ENCODE peak calls at places on chromosome 3, in five cellular contexts. Z, T, X, M and N are unnamed samples. For H3K4me1 and H3K36me3, the result is how much of the 10 kb centered on the place peaks cover.

GRCh38 chr3:152620395-152620794 is 214.5 kb upstream of the P2RY1 start:
- DNase-seq in M (no peak), X (no peak), Z (no peak), T (no peak), N (no peak)

GRCh38 chr3:158845748-158846350 is 44.0 kb downstream of the MFSD1 start:
- DNase-seq in Z (no peak), X (no peak), T (peak), M (peak), N (peak)

GRCh38 chr3:172256101-172256687 is 192.1 kb downstream of the GHSR start:
- DNase-seq in T (peak), M (peak), Z (no peak), X (no peak), N (no peak)

GRCh38 chr3:155330356-155330755 is 36.9 kb upstream of the STRIT1 start:
- DNase-seq in T (no peak), M (no peak), Z (no peak), X (no peak), N (no peak)

GRCh38 chr3:52860424-52860768 is 25.6 kb upstream of the MUSTN1 start:
- DNase-seq in T (no peak), Z (no peak), M (no peak), X (no peak), N (no peak)

GRCh38 chr3:187616307-187616939 is 53.8 kb downstream of the SST start:
- DNase-seq in X (peak), Z (no peak), T (peak), M (peak), N (peak)

GRCh38 chr3:57017481-57017880 is 43.0 kb upstream of the SPATA12 start:
- DNase-seq in M (no peak), X (no peak), Z (no peak), T (peak), N (no peak)

GRCh38 chr3:98556164-98557130 is 24.7 kb downstream of the GPR15 start:
- DNase-seq in T (peak), M (no peak), Z (no peak), X (no peak), N (no peak)

GRCh38 chr3:23389089-23389488 is 186.0 kb downstream of the UBE2E2 start:
- DNase-seq in X (no peak), T (no peak), M (no peak), Z (no peak), N (no peak)

GRCh38 chr3:43477600-43477999 is 144.2 kb downstream of the ANO10 start:
- DNase-seq in M (no peak), T (no peak), X (peak), Z (no peak), N (no peak)

GRCh38 chr3:106624154-106624553 is 753.1 kb upstream of the CCDC54 start:
- DNase-seq in Z (no peak), T (no peak), X (no peak), M (no peak), N (no peak)

GRCh38 chr3:195155842-195156241 is 115.1 kb downstream of the XXYLT1 start:
- DNase-seq in Z (no peak), M (no peak), T (no peak), X (no peak), N (no peak)

GRCh38 chr3:103684956-103685355 is 1250.1 kb downstream of the ZPLD1 start:
- DNase-seq in Z (no peak), M (no peak), T (no peak), X (no peak), N (no peak)

GRCh38 chr3:99651561-99651960 is 13.2 kb downstream of the COL8A1 start:
- DNase-seq in M (peak), X (no peak), Z (no peak), T (peak), N (no peak)

GRCh38 chr3:2697589-2697988 is 412.6 kb downstream of the IL5RA start:
- DNase-seq in X (no peak), T (no peak), Z (no peak), M (no peak), N (no peak)

GRCh38 chr3:14876942-14877341 is 58.2 kb downstream of the FGD5 start:
- DNase-seq in Z (peak), X (peak), T (no peak), M (peak), N (no peak)

GRCh38 chr3:121552379-121552778 is 6.6 kb upstream of the POLQ start:
- DNase-seq in X (no peak), T (no peak), M (no peak), Z (no peak), N (no peak)

GRCh38 chr3:72313308-72313707 is 528.4 kb upstream of the PROK2 start:
- DNase-seq in Z (no peak), M (no peak), X (no peak), T (no peak), N (no peak)

GRCh38 chr3:196632033-196632751 is 7.3 kb upstream of the NRROS start:
- DNase-seq in Z (peak), T (peak), X (peak), M (peak), N (peak)

GRCh38 chr3:28667646-28668376 is 319.2 kb upstream of the AZI2 start:
- DNase-seq in M (peak), X (peak), T (peak), Z (no peak), N (peak)

GRCh38 chr3:196774845-196775422 is 35.3 kb downstream of the PAK2 start:
- DNase-seq in Z (no peak), X (no peak), M (no peak), T (no peak), N (no peak)

GRCh38 chr3:129022114-129022994 is 21.2 kb downstream of the EFCC1 start:
- DNase-seq in X (peak), Z (no peak), M (no peak), T (peak), N (no peak)

GRCh38 chr3:163622384-163622783 is 1455.9 kb downstream of the SI start:
- DNase-seq in X (no peak), T (peak), M (peak), Z (no peak), N (peak)

GRCh38 chr3:64836097-64836496 is 148.3 kb upstream of the ADAMTS9 start:
- DNase-seq in Z (no peak), M (no peak), T (no peak), X (no peak), N (no peak)

GRCh38 chr3:126858887-126859286 is 124.0 kb upstream of the PLXNA1 start:
- DNase-seq in T (peak), M (peak), Z (no peak), X (no peak), N (no peak)

GRCh38 chr3:50562866-50563265 is 4.7 kb downstream of the C3orf18 start:
- DNase-seq in T (no peak), Z (no peak), M (no peak), X (no peak), N (no peak)

GRCh38 chr3:74515451-74515850 is 99.0 kb downstream of the CNTN3 start:
- DNase-seq in X (no peak), T (no peak), Z (no peak), M (no peak), N (no peak)

GRCh38 chr3:122890077-122890484 is 95.2 kb downstream of the SLC49A4 start:
- DNase-seq in X (no peak), T (peak), Z (no peak), M (peak), N (peak)

GRCh38 chr3:165193392-165194268 is 2.6 kb downstream of the SLITRK3 start:
- DNase-seq in T (peak), Z (no peak), X (no peak), M (no peak), N (no peak)

GRCh38 chr3:69085543-69086132 is 901 bp downstream of the ARL6IP5 start:
- DNase-seq in T (peak), X (peak), Z (no peak), M (peak), N (peak)

GRCh38 chr3:39146611-39147373 is 6.6 kb downstream of the CSRNP1 start:
- DNase-seq in Z (peak), T (peak), X (peak), M (peak), N (no peak)

GRCh38 chr3:188165596-188165995 is 11.6 kb downstream of the LPP start:
- DNase-seq in T (no peak), X (no peak), Z (no peak), M (peak), N (no peak)

GRCh38 chr3:56682458-56683121 is 475 bp downstream of the TASOR start:
- DNase-seq in X (peak), T (peak), M (peak), Z (peak), N (peak)

GRCh38 chr3:122132949-122133540 is 50.4 kb upstream of the CASR start:
- DNase-seq in T (no peak), Z (no peak), M (no peak), X (no peak), N (no peak)

GRCh38 chr3:45123841-45124269 is 22.3 kb downstream of the CDCP1 start:
- DNase-seq in M (peak), T (peak), Z (no peak), X (no peak), N (no peak)

GRCh38 chr3:156643729-156644389 is 30.5 kb upstream of the TIPARP start:
- DNase-seq in M (peak), X (peak), Z (no peak), T (peak), N (no peak)

GRCh38 chr3:105424412-105425152 is 57.9 kb downstream of the ALCAM start:
- DNase-seq in Z (no peak), T (no peak), M (no peak), X (no peak), N (no peak)

GRCh38 chr3:79729096-79729495 is 38.7 kb downstream of the ROBO1 start:
- DNase-seq in X (no peak), T (no peak), M (peak), Z (no peak), N (no peak)

GRCh38 chr3:66133853-66134445 is 86.9 kb upstream of the SLC25A26 start:
- DNase-seq in Z (no peak), M (no peak), X (no peak), T (no peak), N (no peak)

GRCh38 chr3:66139415-66139814 is 81.4 kb upstream of the SLC25A26 start:
- DNase-seq in Z (no peak), X (no peak), T (no peak), M (no peak), N (no peak)

GRCh38 chr3:66133050-66133757 is 87.6 kb upstream of the SLC25A26 start:
- DNase-seq in X (no peak), Z (no peak), M (no peak), T (peak), N (no peak)

GRCh38 chr3:66138336-66139234 is 82.2 kb upstream of the SLC25A26 start:
- DNase-seq in X (no peak), M (peak), T (peak), Z (no peak), N (peak)

GRCh38 chr3:66136597-66136996 is 84.2 kb upstream of the SLC25A26 start:
- DNase-seq in T (no peak), Z (no peak), M (no peak), X (no peak), N (no peak)
- H3K4me1 ChIP-seq in T (under half), Z (under half), M (under half), X (under half), N (under half)

GRCh38 chr3:58463181-58463941 is 28.5 kb upstream of the KCTD6 start:
- DNase-seq in X (peak), T (peak), Z (peak), M (peak), N (peak)
- H3K4me3 ChIP-seq in X (peak), T (peak), Z (peak), M (no peak), N (no peak)

DNA sequence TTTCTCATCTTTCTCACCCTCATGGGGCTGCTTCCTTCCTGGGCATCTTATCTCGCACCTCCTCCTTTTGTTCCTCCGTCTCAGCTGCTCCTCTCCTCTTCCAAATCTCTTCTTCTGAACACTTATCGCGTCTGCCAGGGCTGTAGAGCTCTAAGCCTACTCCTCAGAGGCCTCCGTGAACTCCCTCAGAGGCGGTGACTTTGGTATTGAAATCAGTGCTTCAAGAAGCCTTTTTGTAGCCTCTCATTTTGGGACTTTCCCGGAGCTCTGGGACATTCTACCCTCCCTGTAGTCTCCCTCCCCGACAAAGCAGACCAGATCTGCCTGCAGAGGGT is 17.6 kb upstream of the CPNE9 start:
- DNase-seq in Z (no peak), T (no peak), X (no peak), M (no peak), N (no peak)
- H3K36me3 ChIP-seq in Z (half or more), T (half or more), X (half or more), M (under half), N (under half)

DNA sequence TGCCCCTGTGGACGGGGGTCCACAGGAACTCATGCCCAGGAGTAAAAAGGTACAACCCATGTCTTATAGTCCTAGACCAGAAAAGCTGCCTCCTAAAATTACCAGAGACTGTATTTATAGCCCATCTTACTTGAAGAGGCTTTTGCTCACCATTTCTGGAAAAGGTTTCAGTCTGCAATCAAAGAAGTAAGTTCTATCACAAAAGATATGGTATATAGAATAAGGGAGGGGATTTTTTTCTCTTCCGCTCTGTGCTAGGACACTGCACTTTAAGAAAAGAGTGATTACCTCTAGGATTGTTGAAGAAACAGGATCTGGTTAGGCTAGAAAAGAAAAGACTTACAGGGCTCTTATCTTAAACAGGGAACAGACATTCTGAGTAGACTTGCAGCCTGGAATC is 2.6 kb downstream of the SSUH2 start:
- DNase-seq in X (no peak), T (no peak), M (no peak), Z (no peak), N (no peak)
- H3K4me1 ChIP-seq in X (under half), T (under half), M (under half), Z (under half), N (under half)

GRCh38 chr3:71309886-71310285 is 273.6 kb downstream of the FOXP1 start:
- DNase-seq in T (no peak), Z (no peak), M (no peak), X (no peak), N (no peak)

GRCh38 chr3:71312461-71312860 is 271.1 kb downstream of the FOXP1 start:
- DNase-seq in X (no peak), Z (no peak), M (no peak), T (no peak), N (no peak)

GRCh38 chr3:71311320-71312046 is 272.0 kb downstream of the FOXP1 start:
- DNase-seq in M (no peak), X (no peak), Z (no peak), T (no peak), N (no peak)

GRCh38 chr3:71309342-71309741 is 274.2 kb downstream of the FOXP1 start:
- DNase-seq in M (no peak), T (no peak), Z (no peak), X (no peak), N (no peak)

GRCh38 chr3:71310595-71311319 is 272.8 kb downstream of the FOXP1 start:
- DNase-seq in Z (no peak), X (no peak), M (no peak), T (peak), N (peak)
- H3K4me3 ChIP-seq in Z (no peak), X (no peak), M (no peak), T (peak), N (no peak)

GRCh38 chr3:37753428-37753827 is 108.3 kb upstream of the CTDSPL start:
- DNase-seq in M (no peak), Z (no peak), X (no peak), T (no peak), N (no peak)
- H3K36me3 ChIP-seq in M (under half), Z (under half), X (under half), T (under half), N (under half)